ENCODE peak calls at places on chromosomes 7 and 10, in five cellular contexts. Z is K562, O is A549, B is HepG2, V is endothelial cell of umbilical vein. A is an unnamed sample.

GRCh38 chr10:60351191-60351853 is 38.4 kb downstream of the ANK3 start:
- DNase-seq in O (no peak), V (no peak), B (no peak), Z (no peak), A (no peak)

GRCh38 chr10:99345350-99345749 is 16.2 kb downstream of the CNNM1 start:
- DNase-seq in Z (no peak), B (no peak), V (no peak), O (peak), A (no peak)

GRCh38 chr7:103735377-103735776 is 254.1 kb downstream of the RELN start:
- DNase-seq in V (peak), Z (no peak), O (peak), B (peak), A (no peak)

GRCh38 chr10:18753496-18753895 is 94.3 kb downstream of the ARL5B start:
- DNase-seq in O (peak), Z (no peak), B (no peak), V (no peak), A (no peak)

GRCh38 chr10:111107023-111107422 is 30.2 kb downstream of the ADRA2A start:
- DNase-seq in B (no peak), V (no peak), O (no peak), Z (no peak), A (no peak)

GRCh38 chr7:21767300-21767900 is 178.3 kb downstream of the CDCA7L start:
- DNase-seq in V (peak), Z (peak), B (peak), O (peak), A (peak)

GRCh38 chr10:97422921-97423420 is 3.0 kb upstream of the PGAM1 start:
- DNase-seq in Z (no peak), O (no peak), B (no peak), V (peak), A (peak)

GRCh38 chr10:128324058-128324457 is 197.8 kb upstream of the MKI67 start:
- DNase-seq in V (no peak), Z (peak), B (peak), O (peak), A (peak)

GRCh38 chr7:33327427-33327826 is 198.1 kb downstream of the BBS9 start:
- DNase-seq in O (no peak), B (no peak), V (no peak), Z (no peak), A (no peak)

GRCh38 chr7:95686109-95686508 is 86.2 kb upstream of the DYNC1I1 start:
- DNase-seq in V (peak), B (peak), Z (no peak), O (peak), A (peak)

GRCh38 chr10:52677087-52677486 is 95.5 kb downstream of the MBL2 start:
- DNase-seq in V (peak), O (no peak), Z (no peak), B (no peak), A (no peak)

GRCh38 chr7:117502338-117502737 is 22.5 kb downstream of the CFTR start:
- DNase-seq in B (no peak), O (no peak), V (no peak), Z (no peak), A (no peak)

GRCh38 chr10:5584895-5585516 is 60.2 kb downstream of the CALML3 start:
- DNase-seq in Z (no peak), V (no peak), B (peak), O (peak), A (no peak)

GRCh38 chr7:104652434-104652833 is 324.0 kb downstream of the LHFPL3 start:
- DNase-seq in O (no peak), Z (no peak), B (no peak), V (no peak), A (no peak)

GRCh38 chr10:95567903-95568630 is 6.9 kb upstream of the SORBS1 start:
- DNase-seq in B (no peak), O (no peak), Z (no peak), V (peak), A (no peak)

GRCh38 chr7:98106647-98107312 is at the start of gene LMTK2:
- DNase-seq in V (peak), O (peak), B (peak), Z (peak), A (peak)
- TF ChIP-seq POLR2A in V (peak), O (peak), B (peak), Z (peak), A (peak)

DNA sequence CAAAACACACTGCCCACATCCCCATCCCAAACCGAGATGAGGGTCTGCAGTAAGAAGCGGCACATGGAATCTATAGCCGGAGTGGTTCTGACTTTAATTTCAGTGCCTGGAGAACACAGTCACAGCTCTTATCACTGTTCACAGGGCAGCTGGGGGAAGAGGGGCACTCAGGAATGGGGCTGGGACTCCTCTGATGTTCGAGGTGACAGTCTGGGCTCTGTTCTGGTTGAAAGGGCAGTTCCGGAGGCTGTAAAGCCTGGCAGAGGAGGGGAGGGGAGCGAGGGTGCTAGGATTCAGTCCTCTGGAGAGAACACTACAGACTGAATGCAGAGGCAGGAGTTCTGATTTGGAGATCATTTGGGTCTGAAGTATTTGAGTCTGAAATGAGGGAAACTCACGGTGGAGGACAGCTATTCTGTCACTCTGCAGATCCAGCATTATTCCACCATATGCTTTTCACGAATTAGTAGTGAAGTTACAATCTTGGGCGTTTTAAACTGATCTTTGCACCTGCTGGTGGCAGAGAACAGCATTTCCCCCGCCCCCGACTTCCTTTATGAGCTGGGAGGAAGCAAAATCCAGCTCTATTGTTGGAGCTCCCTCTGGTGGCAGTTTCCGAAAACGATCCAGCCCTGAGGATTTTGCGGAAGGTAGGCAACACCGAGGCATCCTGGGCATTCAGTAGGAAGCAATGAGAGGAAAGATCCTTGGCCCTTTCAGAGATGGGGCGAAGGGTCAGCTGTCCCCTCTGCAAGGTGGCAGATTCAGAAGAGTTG is 22.7 kb upstream of the KCNK18 start:
- DNase-seq in O (peak), B (peak), V (peak), Z (peak), A (peak)
- TF ChIP-seq MYC in O (no peak), B (no peak), V (no peak), Z (no peak), A (no peak)

GRCh38 chr7:130896898-130897514 is 163.0 kb upstream of the KLF14 start:
- DNase-seq in V (peak), B (peak), Z (peak), O (peak), A (peak)
- TF ChIP-seq POLR2A in V (peak), B (no peak), Z (no peak), O (no peak), A (no peak)

DNA sequence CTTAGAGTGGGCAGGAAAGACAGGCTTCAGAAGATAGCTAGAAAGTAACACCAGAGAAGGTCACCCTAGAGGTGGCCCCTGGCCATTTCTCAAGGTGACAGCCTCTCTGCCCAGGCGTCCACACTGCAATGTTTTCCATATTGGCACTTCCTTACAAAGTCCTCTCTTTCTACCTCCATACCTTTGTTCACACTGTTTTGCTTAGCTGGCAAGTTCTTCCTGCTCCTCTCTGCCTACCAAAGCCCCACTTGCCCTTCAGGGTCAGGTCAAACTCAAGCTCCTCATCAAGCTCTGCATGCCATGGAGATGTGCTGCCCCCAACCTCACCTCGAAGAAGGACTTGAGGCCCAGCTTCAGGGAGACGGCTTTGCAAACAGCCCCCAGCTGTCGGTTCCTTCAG is 190.9 kb downstream of the KCNMA1 start:
- DNase-seq in O (no peak), B (no peak), V (no peak), Z (no peak), A (no peak)
- TF ChIP-seq MYC in O (no peak), B (no peak), V (no peak), Z (no peak), A (no peak)

GRCh38 chr10:82211331-82211730 is 336.3 kb downstream of the NRG3 start:
- DNase-seq in O (no peak), B (no peak), Z (no peak), V (no peak), A (no peak)
- TF ChIP-seq POLR2A in O (no peak), B (no peak), Z (no peak), V (no peak), A (no peak)